ENCODE peak calls at places on chromosomes 6 and 20, in seven cellular contexts. W is psoas muscle, N is esophagus muscularis mucosa, P is IMR-90, B is NT2/D1, H is thyroid gland, M is GM23248. S is an unnamed sample. For H3K4me1, the result is how much of the 10 kb centered on the place peaks cover.

GRCh38 chr20:31706607-31707257 is 15.9 kb downstream of the BCL2L1 start:
- DNase-seq in W (no peak), N (no peak), P (no peak), B (no peak), H (no peak), M (no peak), S (no peak)

GRCh38 chr20:16352321-16352720 is 220.9 kb downstream of the KIF16B start:
- DNase-seq in W (no peak), N (no peak), P (no peak), B (no peak), H (no peak), M (no peak), S (no peak)

GRCh38 chr6:1607557-1608221 is 2.0 kb upstream of the FOXC1 start:
- DNase-seq in W (no peak), N (no peak), P (no peak), B (no peak), H (no peak), M (peak), S (no peak)

GRCh38 chr20:652611-653109 is 340 bp downstream of the SRXN1 start:
- DNase-seq in W (no peak), N (no peak), P (peak), B (no peak), H (peak), M (peak), S (no peak)

GRCh38 chr20:35318502-35319157 is 26.4 kb upstream of the FAM83C start:
- DNase-seq in W (peak), N (no peak), P (peak), B (no peak), H (peak), M (peak), S (no peak)

GRCh38 chr6:37936150-37936549 is 116.6 kb downstream of the ZFAND3 start:
- DNase-seq in W (no peak), N (no peak), P (peak), B (no peak), H (no peak), M (no peak), S (no peak)

GRCh38 chr20:60009826-60010616 is 51.8 kb downstream of the CDH26 start:
- DNase-seq in W (no peak), N (peak), P (no peak), B (no peak), H (no peak), M (peak), S (no peak)

GRCh38 chr6:2970034-2970685 is 1.2 kb downstream of the SERPINB6 start:
- DNase-seq in W (no peak), N (no peak), P (peak), B (no peak), H (no peak), M (peak), S (no peak)

GRCh38 chr6:119749341-119749740 is 399.8 kb upstream of the MAN1A1 start:
- DNase-seq in W (no peak), N (no peak), P (no peak), B (no peak), H (no peak), M (no peak), S (no peak)

GRCh38 chr6:125271486-125272159 is 30.1 kb downstream of the HDDC2 start:
- DNase-seq in W (no peak), N (no peak), P (no peak), B (no peak), H (no peak), M (peak), S (no peak)

GRCh38 chr20:43415661-43416430 is 41.9 kb upstream of the SRSF6 start:
- DNase-seq in W (no peak), N (peak), P (no peak), B (no peak), H (no peak), M (peak), S (no peak)

GRCh38 chr20:36218380-36219064 is 17.8 kb upstream of the AAR2 start:
- DNase-seq in W (no peak), N (no peak), P (no peak), B (no peak), H (no peak), M (no peak), S (no peak)

GRCh38 chr20:35226775-35227681 is 538 bp downstream of the MMP24 start:
- DNase-seq in W (peak), N (no peak), P (peak), B (no peak), H (peak), M (peak), S (no peak)

GRCh38 chr6:150290429-150290828 is 78.4 kb upstream of the IYD start:
- DNase-seq in W (no peak), N (no peak), P (peak), B (no peak), H (peak), M (peak), S (no peak)

DNA sequence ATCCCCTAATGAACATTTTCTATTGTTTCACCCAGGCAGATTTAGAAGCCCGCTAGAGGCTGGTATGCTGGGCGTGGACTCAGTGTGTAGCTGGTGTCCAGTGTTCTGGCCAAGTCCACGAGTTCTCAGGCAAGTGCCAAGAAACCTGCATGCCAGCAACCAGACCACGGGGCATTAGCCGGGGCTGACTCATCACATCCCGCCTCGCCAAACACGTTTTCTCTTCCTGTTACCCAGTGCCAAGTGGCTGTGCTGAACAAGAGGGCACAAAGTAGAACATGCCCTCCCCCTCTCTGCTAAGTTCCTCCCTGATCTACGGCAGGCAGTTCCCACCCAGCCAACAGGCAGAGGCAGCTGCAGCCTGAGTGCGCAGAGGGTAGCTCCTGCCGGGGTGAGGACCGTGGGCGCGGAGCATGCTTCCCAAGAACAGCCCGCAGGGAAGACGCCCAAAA is 29.6 kb downstream of the RAMACL start:
- DNase-seq in W (peak), N (peak), P (peak), B (no peak), H (peak), M (peak), S (peak)
- H3K4me1 ChIP-seq in W (half or more), N (under half), P (under half), B (under half), H (under half), M (under half), S (under half)

DNA sequence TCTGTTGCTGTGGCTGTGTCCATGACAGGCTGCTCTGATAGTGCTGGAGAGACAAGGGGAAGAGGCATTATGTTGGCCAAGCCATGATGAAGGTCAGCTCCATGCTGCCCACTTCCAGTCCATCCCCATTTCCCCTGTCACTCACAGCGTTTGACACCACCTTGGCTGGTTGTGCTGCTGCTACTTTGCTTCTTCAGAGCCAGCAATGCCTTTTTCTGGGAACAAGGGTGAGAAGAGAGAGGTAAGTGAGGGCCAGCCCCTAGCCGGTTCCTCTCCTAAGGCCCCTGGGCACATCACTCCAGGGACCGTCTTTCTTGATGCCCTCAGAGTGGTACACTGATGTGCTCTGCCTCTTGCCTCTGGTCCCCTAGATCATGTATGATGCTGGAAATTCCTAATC is 2.0 kb downstream of the NELFE start:
- DNase-seq in W (no peak), N (no peak), P (no peak), B (no peak), H (no peak), M (no peak), S (no peak)
- H3K4me1 ChIP-seq in W (under half), N (under half), P (under half), B (under half), H (under half), M (under half), S (under half)

GRCh38 chr6:15434263-15434662 is 188.4 kb downstream of the JARID2 start:
- DNase-seq in W (no peak), N (no peak), P (no peak), B (no peak), H (no peak), M (no peak), S (no peak)
- H3K4me1 ChIP-seq in W (under half), N (under half), P (under half), B (under half), H (under half), M (half or more), S (under half)

DNA sequence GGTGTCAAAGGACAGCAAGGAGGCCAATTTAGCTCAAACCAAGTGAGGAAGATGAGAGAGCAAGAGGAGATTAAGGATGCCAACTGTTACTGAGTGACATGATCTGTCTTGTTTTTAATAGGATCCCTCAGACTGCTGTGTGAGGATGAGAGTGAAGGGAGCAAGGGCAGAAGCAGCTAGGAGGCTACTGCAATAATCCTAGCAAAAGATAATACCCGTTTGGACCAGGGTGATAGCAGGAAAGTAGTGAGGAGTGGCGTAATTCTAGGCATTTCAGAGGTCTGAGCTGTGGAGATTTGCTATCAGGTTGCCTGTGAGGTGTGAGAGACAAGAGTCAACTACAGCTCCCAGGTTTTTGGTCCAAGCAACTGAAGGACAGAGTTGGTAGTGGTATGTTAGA is 14.7 kb downstream of the UBE2V1 start:
- DNase-seq in W (no peak), N (no peak), P (no peak), B (no peak), H (no peak), M (no peak), S (no peak)
- H3K4me1 ChIP-seq in W (half or more), N (half or more), P (under half), B (under half), H (under half), M (under half), S (half or more)

GRCh38 chr20:38139156-38139912 is 25.7 kb downstream of the TGM2 start:
- DNase-seq in W (no peak), N (no peak), P (no peak), B (no peak), H (no peak), M (no peak), S (no peak)
- H3K4me1 ChIP-seq in W (under half), N (under half), P (under half), B (under half), H (under half), M (under half), S (under half)

GRCh38 chr6:165579151-165579550 is 83.9 kb downstream of the PDE10A start:
- DNase-seq in W (no peak), N (no peak), P (no peak), B (no peak), H (no peak), M (no peak), S (no peak)
- H3K4me1 ChIP-seq in W (under half), N (under half), P (under half), B (under half), H (under half), M (under half), S (under half)

GRCh38 chr6:44038543-44039065 is 88.6 kb downstream of the MRPL14 start:
- DNase-seq in W (no peak), N (no peak), P (no peak), B (no peak), H (no peak), M (no peak), S (no peak)

GRCh38 chr6:44041461-44042260 is 85.6 kb downstream of the MRPL14 start:
- DNase-seq in W (peak), N (no peak), P (peak), B (peak), H (no peak), M (peak), S (no peak)

GRCh38 chr6:44040786-44041185 is 86.5 kb downstream of the MRPL14 start:
- DNase-seq in W (no peak), N (no peak), P (no peak), B (no peak), H (no peak), M (no peak), S (no peak)

GRCh38 chr6:44039191-44039719 is 88.0 kb downstream of the MRPL14 start:
- DNase-seq in W (no peak), N (no peak), P (no peak), B (no peak), H (no peak), M (no peak), S (no peak)

DNA sequence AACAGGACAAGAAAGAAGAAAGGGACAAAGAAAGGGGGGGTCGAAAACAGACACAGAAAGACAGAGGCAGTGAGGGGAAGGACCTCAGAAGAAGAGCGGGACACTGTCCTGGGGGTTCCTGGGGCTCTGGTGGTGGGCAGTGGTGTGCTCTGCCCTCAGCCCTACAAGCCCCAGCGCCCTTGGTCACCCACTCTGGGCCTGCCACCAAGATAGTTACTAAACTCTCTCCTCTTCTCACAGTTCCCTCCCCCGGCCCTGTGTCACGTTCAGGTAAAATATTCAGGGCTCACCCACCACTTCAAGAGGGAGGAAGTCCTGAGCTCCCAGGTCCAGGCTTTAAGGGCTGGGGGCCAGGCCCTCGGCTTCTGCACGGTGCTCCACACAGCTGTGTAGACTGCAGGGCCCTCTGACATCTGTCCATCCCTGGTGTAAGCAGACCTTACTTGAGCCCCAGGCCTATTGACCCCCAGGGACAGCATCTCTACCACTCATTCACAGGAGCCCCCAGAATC is 87.4 kb downstream of the MRPL14 start:
- DNase-seq in W (no peak), N (no peak), P (no peak), B (no peak), H (no peak), M (no peak), S (no peak)
- H3K4me1 ChIP-seq in W (under half), N (under half), P (under half), B (under half), H (under half), M (half or more), S (under half)

GRCh38 chr6:157649311-157650260 is 173.5 kb upstream of the SNX9 start:
- DNase-seq in W (no peak), N (no peak), P (no peak), B (no peak), H (peak), M (no peak), S (no peak)
- H3K4me1 ChIP-seq in W (under half), N (under half), P (under half), B (under half), H (half or more), M (under half), S (under half)

DNA sequence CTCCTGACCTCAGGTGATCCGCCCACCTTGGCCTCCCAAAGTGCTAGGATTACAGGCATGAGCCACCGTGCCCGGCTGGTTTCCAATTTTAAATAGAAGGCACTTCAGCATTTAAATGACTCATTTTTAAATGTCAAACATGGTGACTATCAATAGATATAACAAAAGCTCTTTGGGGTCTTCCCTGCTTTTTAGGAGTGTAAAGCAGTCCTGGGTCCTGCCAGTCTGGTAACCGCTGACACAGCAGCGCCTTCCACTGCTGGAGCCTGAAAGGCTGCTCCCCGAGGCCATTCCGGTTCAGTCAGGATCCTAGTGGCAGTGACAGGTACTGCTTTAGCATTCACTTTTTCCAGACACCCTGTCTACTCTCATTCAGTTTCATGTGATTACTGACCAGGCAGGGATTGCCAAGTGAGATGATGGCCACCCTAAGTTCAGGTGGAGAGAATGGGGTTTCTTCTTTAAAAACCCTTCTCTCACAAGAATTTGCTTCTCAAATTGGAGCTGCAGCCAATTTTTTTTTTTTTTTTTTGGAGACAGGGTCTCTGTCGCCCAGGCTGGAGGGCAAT is 5.1 kb downstream of the DIDO1 start:
- DNase-seq in W (no peak), N (no peak), P (peak), B (no peak), H (peak), M (peak), S (no peak)
- H3K4me1 ChIP-seq in W (half or more), N (half or more), P (under half), B (under half), H (half or more), M (under half), S (half or more)

S was measured in thoracic aorta.